ENCODE peak calls at places on chromosome 2, in four cellular contexts. One of them, this sample, is unnamed.

GRCh38 chr2:194203898-194204297 is 1453.1 kb upstream of the SLC39A10 start:
- DNase-seq in transverse colon: no peak
- DNase-seq in A549: peak
- DNase-seq in adrenal gland: no peak
- DNase-seq in this sample: no peak

GRCh38 chr2:101900375-101900774 is 91.4 kb upstream of the IL1R2 start:
- DNase-seq in A549: no peak
- DNase-seq in transverse colon: no peak
- DNase-seq in adrenal gland: no peak
- DNase-seq in this sample: no peak

GRCh38 chr2:74486141-74486540 is 3.3 kb downstream of the TTC31 start:
- DNase-seq in transverse colon: no peak
- DNase-seq in adrenal gland: no peak
- DNase-seq in A549: no peak
- DNase-seq in this sample: no peak

GRCh38 chr2:26681656-26682055 is 10.9 kb upstream of the KCNK3 start:
- DNase-seq in adrenal gland: peak
- DNase-seq in A549: no peak
- DNase-seq in transverse colon: no peak
- DNase-seq in this sample: no peak

GRCh38 chr2:164560181-164560792 is 61.0 kb downstream of the GRB14 start:
- DNase-seq in A549: peak
- DNase-seq in transverse colon: no peak
- DNase-seq in adrenal gland: no peak
- DNase-seq in this sample: peak

GRCh38 chr2:27249891-27250651 is 12.8 kb downstream of the SLC30A3 start:
- DNase-seq in transverse colon: peak
- DNase-seq in A549: peak
- DNase-seq in adrenal gland: peak
- DNase-seq in this sample: peak

GRCh38 chr2:213152065-213152794 is 818 bp upstream of the IKZF2 start:
- DNase-seq in transverse colon: peak
- DNase-seq in adrenal gland: peak
- DNase-seq in A549: peak
- DNase-seq in this sample: peak

GRCh38 chr2:169362346-169363026 is at the start of gene LRP2:
- DNase-seq in transverse colon: peak
- DNase-seq in adrenal gland: no peak
- DNase-seq in A549: peak
- DNase-seq in this sample: peak

GRCh38 chr2:62266433-62267038 is 70.6 kb downstream of the B3GNT2 start:
- DNase-seq in adrenal gland: no peak
- DNase-seq in transverse colon: no peak
- DNase-seq in A549: no peak
- DNase-seq in this sample: peak

GRCh38 chr2:96116879-96117533 is 635 bp upstream of the ADRA2B start:
- DNase-seq in adrenal gland: no peak
- DNase-seq in transverse colon: peak
- DNase-seq in A549: peak
- DNase-seq in this sample: peak

GRCh38 chr2:143254108-143254507 is 124.9 kb downstream of the ARHGAP15 start:
- DNase-seq in A549: no peak
- DNase-seq in transverse colon: peak
- DNase-seq in adrenal gland: no peak
- DNase-seq in this sample: no peak

GRCh38 chr2:233832869-233833812 is 21.2 kb downstream of the HJURP start:
- DNase-seq in adrenal gland: no peak
- DNase-seq in A549: peak
- DNase-seq in transverse colon: peak
- DNase-seq in this sample: peak

GRCh38 chr2:237886702-237887481 is 27.5 kb downstream of the RAMP1 start:
- DNase-seq in A549: no peak
- DNase-seq in adrenal gland: peak
- DNase-seq in transverse colon: peak
- DNase-seq in this sample: no peak

GRCh38 chr2:239586651-239587310 is 186.0 kb upstream of the HDAC4 start:
- DNase-seq in A549: no peak
- DNase-seq in adrenal gland: no peak
- DNase-seq in transverse colon: no peak
- DNase-seq in this sample: no peak

GRCh38 chr2:133579295-133579694 is 11.0 kb upstream of the NCKAP5 start:
- DNase-seq in transverse colon: peak
- DNase-seq in A549: no peak
- DNase-seq in adrenal gland: no peak
- DNase-seq in this sample: peak

GRCh38 chr2:170843656-170844055 is 27.0 kb downstream of the GAD1 start:
- DNase-seq in A549: no peak
- DNase-seq in adrenal gland: no peak
- DNase-seq in transverse colon: no peak
- DNase-seq in this sample: no peak

GRCh38 chr2:231887756-231888155 is 38.4 kb downstream of the NPPC start:
- DNase-seq in transverse colon: no peak
- DNase-seq in A549: no peak
- DNase-seq in adrenal gland: no peak
- DNase-seq in this sample: no peak

GRCh38 chr2:133956434-133956935 is 297.4 kb upstream of the MGAT5 start:
- DNase-seq in A549: no peak
- DNase-seq in transverse colon: no peak
- DNase-seq in adrenal gland: no peak
- DNase-seq in this sample: no peak

GRCh38 chr2:99944019-99944418 is 198.4 kb downstream of the AFF3 start:
- DNase-seq in adrenal gland: no peak
- DNase-seq in transverse colon: no peak
- DNase-seq in A549: no peak
- DNase-seq in this sample: no peak

GRCh38 chr2:27049422-27050280 is 1.8 kb upstream of the AGBL5 start:
- DNase-seq in A549: no peak
- DNase-seq in adrenal gland: peak
- DNase-seq in transverse colon: peak
- DNase-seq in this sample: no peak

GRCh38 chr2:95122197-95122551 is 566 bp upstream of the MRPS5 start:
- DNase-seq in adrenal gland: no peak
- DNase-seq in transverse colon: no peak
- DNase-seq in A549: peak
- DNase-seq in this sample: no peak

GRCh38 chr2:100580474-100581264 is 17.9 kb downstream of the PDCL3 start:
- DNase-seq in A549: no peak
- DNase-seq in adrenal gland: no peak
- DNase-seq in transverse colon: peak
- DNase-seq in this sample: peak

GRCh38 chr2:70510213-70510820 is 43.3 kb downstream of the TGFA start:
- DNase-seq in transverse colon: no peak
- DNase-seq in adrenal gland: no peak
- DNase-seq in A549: no peak
- DNase-seq in this sample: no peak

GRCh38 chr2:20291846-20292408 is 58.7 kb downstream of the PUM2 start:
- DNase-seq in transverse colon: no peak
- DNase-seq in adrenal gland: no peak
- DNase-seq in A549: no peak
- DNase-seq in this sample: no peak

GRCh38 chr2:26982102-26982742 is 11.8 kb downstream of the MAPRE3 start:
- DNase-seq in adrenal gland: peak
- DNase-seq in A549: peak
- DNase-seq in transverse colon: peak
- DNase-seq in this sample: peak

GRCh38 chr2:219441451-219442205 is 7.0 kb downstream of the SPEG start:
- DNase-seq in adrenal gland: no peak
- DNase-seq in transverse colon: peak
- DNase-seq in A549: peak
- DNase-seq in this sample: no peak

GRCh38 chr2:165582863-165583506 is 113.5 kb downstream of the CSRNP3 start:
- DNase-seq in adrenal gland: peak
- DNase-seq in transverse colon: no peak
- DNase-seq in A549: no peak
- DNase-seq in this sample: no peak

GRCh38 chr2:20537423-20538307 is 90.8 kb downstream of the RHOB start:
- DNase-seq in adrenal gland: no peak
- DNase-seq in transverse colon: no peak
- DNase-seq in A549: no peak
- DNase-seq in this sample: no peak

GRCh38 chr2:119267604-119268003 is 44.0 kb downstream of the STEAP3 start:
- DNase-seq in transverse colon: no peak
- DNase-seq in A549: no peak
- DNase-seq in adrenal gland: no peak
- DNase-seq in this sample: no peak

GRCh38 chr2:68365087-68365486 is at the start of gene PLEK:
- DNase-seq in adrenal gland: peak
- DNase-seq in transverse colon: peak
- DNase-seq in A549: no peak
- DNase-seq in this sample: peak

GRCh38 chr2:46379213-46380037 is 82.2 kb downstream of the EPAS1 start:
- DNase-seq in transverse colon: no peak
- DNase-seq in A549: no peak
- DNase-seq in adrenal gland: no peak
- DNase-seq in this sample: no peak

GRCh38 chr2:100215375-100215774 is 73.0 kb upstream of the AFF3 start:
- DNase-seq in adrenal gland: no peak
- DNase-seq in A549: no peak
- DNase-seq in transverse colon: no peak
- DNase-seq in this sample: no peak

GRCh38 chr2:144553379-144553778 is 33.5 kb upstream of the ZEB2 start:
- DNase-seq in adrenal gland: no peak
- DNase-seq in transverse colon: no peak
- DNase-seq in A549: peak
- DNase-seq in this sample: no peak

GRCh38 chr2:72993585-72994280 is 76.4 kb downstream of the EMX1 start:
- DNase-seq in A549: no peak
- DNase-seq in transverse colon: no peak
- DNase-seq in adrenal gland: no peak
- DNase-seq in this sample: no peak

GRCh38 chr2:233094614-233095013 is 34.5 kb downstream of the INPP5D start:
- DNase-seq in transverse colon: no peak
- DNase-seq in adrenal gland: no peak
- DNase-seq in A549: no peak
- DNase-seq in this sample: no peak

GRCh38 chr2:45083175-45083574 is 73.9 kb upstream of the SIX2 start:
- DNase-seq in A549: peak
- DNase-seq in adrenal gland: no peak
- DNase-seq in transverse colon: no peak
- DNase-seq in this sample: no peak

GRCh38 chr2:232327089-232328037 is 51.2 kb upstream of the ALPP start:
- DNase-seq in A549: peak
- DNase-seq in transverse colon: peak
- DNase-seq in adrenal gland: peak
- DNase-seq in this sample: peak

GRCh38 chr2:63853527-63854310 is 12.0 kb downstream of the UGP2 start:
- DNase-seq in transverse colon: no peak
- DNase-seq in A549: no peak
- DNase-seq in adrenal gland: no peak
- DNase-seq in this sample: no peak
- H3K27ac ChIP-seq in transverse colon: peak
- H3K27ac ChIP-seq in A549: no peak
- H3K27ac ChIP-seq in adrenal gland: no peak
- H3K27ac ChIP-seq in this sample: peak

GRCh38 chr2:189661148-189661956 is at the start of gene ASNSD1:
- DNase-seq in A549: peak
- DNase-seq in transverse colon: peak
- DNase-seq in adrenal gland: peak
- DNase-seq in this sample: peak
- H3K27ac ChIP-seq in A549: peak
- H3K27ac ChIP-seq in transverse colon: peak
- H3K27ac ChIP-seq in adrenal gland: peak
- H3K27ac ChIP-seq in this sample: peak

DNA sequence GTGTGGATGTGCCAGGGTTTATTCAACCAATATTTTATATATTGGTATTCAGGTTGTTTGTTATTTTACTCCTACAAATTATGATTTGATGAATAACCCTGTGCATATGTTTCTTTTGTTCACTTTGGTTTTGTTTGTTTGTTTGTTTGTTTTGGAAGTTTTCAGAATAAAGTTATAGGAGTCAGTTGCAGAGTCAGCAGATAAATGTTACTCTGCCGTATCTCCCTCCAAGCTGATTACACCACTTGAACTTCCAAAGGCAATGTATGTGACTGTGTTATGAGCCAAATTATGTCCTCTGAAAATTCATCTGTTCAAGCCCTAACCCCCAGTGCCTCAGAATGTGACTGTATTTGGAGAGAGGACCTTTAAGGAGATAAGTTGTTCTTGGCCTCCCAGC is 497.5 kb downstream of the TNS1 start:
- DNase-seq in adrenal gland: no peak
- DNase-seq in transverse colon: no peak
- DNase-seq in A549: no peak
- DNase-seq in this sample: no peak
- H3K27ac ChIP-seq in adrenal gland: no peak
- H3K27ac ChIP-seq in transverse colon: no peak
- H3K27ac ChIP-seq in A549: no peak
- H3K27ac ChIP-seq in this sample: no peak

GRCh38 chr2:85988210-85988913 is 99.6 kb upstream of the ST3GAL5 start:
- DNase-seq in adrenal gland: peak
- DNase-seq in A549: no peak
- DNase-seq in transverse colon: no peak
- DNase-seq in this sample: no peak
- H3K27ac ChIP-seq in adrenal gland: peak
- H3K27ac ChIP-seq in A549: peak
- H3K27ac ChIP-seq in transverse colon: peak
- H3K27ac ChIP-seq in this sample: no peak

GRCh38 chr2:197675246-197675645 is at the start of gene RFTN2:
- DNase-seq in adrenal gland: no peak
- DNase-seq in transverse colon: no peak
- DNase-seq in A549: no peak
- DNase-seq in this sample: no peak
- H3K27ac ChIP-seq in adrenal gland: peak
- H3K27ac ChIP-seq in transverse colon: peak
- H3K27ac ChIP-seq in A549: no peak
- H3K27ac ChIP-seq in this sample: peak

GRCh38 chr2:54709341-54709809 is 14.1 kb upstream of the EML6 start:
- DNase-seq in adrenal gland: peak
- DNase-seq in A549: no peak
- DNase-seq in transverse colon: peak
- DNase-seq in this sample: peak
- H3K27ac ChIP-seq in adrenal gland: peak
- H3K27ac ChIP-seq in A549: no peak
- H3K27ac ChIP-seq in transverse colon: peak
- H3K27ac ChIP-seq in this sample: peak

GRCh38 chr2:181258761-181259160 is 198.4 kb upstream of the ITGA4 start:
- DNase-seq in A549: peak
- DNase-seq in transverse colon: no peak
- DNase-seq in adrenal gland: no peak
- DNase-seq in this sample: no peak
- H3K27ac ChIP-seq in A549: no peak
- H3K27ac ChIP-seq in transverse colon: no peak
- H3K27ac ChIP-seq in adrenal gland: no peak
- H3K27ac ChIP-seq in this sample: no peak